ENCODE peak calls at places on chromosomes 11 and 22, in six cellular contexts. R is SHP77 treated with DMSO at 0.1 percent for 48 hours; Z is kidney epithelial cell; B is stimulated activated CD4-positive, alpha-beta T cell treated with anti-CD3 and anti-CD28 coated beads, Interleukin-1b, Interleukin-23, amount 100 ng/mL, for 24 hours; O is HEK293T; F is mesendoderm. A is an unnamed sample.

GRCh38 chr22:21568207-21569075 is 927 bp downstream of the UBE2L3 start:
- DNase-seq in R (no peak), B (no peak), F (peak; percentile 80), O (no peak), Z (no peak), A (peak; percentile 67)

GRCh38 chr22:39234157-39234793 is 10.5 kb downstream of the PDGFB start:
- DNase-seq in Z (no peak), O (no peak), F (peak; percentile 85), B (no peak), R (no peak), A (peak; percentile 91)

GRCh38 chr11:76339217-76339616 is 41.7 kb downstream of the THAP12 start:
- DNase-seq in O (no peak), Z (no peak), R (no peak), B (no peak), F (no peak), A (no peak)

GRCh38 chr11:43269229-43269928 is 42.4 kb upstream of the API5 start:
- DNase-seq in Z (no peak), R (no peak), F (peak; percentile 18), B (no peak), O (no peak), A (peak; percentile 40)

GRCh38 chr11:77495526-77495925 is 21.6 kb upstream of the PAK1 start:
- DNase-seq in B (no peak), O (no peak), Z (no peak), R (no peak), F (no peak), A (no peak)

GRCh38 chr22:41334215-41334614 is 32.9 kb downstream of the ZC3H7B start:
- DNase-seq in B (no peak), R (no peak), Z (no peak), F (no peak), O (no peak), A (no peak)

GRCh38 chr11:213111-213510 is 5.6 kb downstream of the RIC8A start:
- DNase-seq in Z (no peak), B (no peak), O (no peak), R (no peak), F (peak; percentile 15), A (no peak)

GRCh38 chr11:132177106-132177505 is 806.7 kb downstream of the NTM start:
- DNase-seq in R (no peak), Z (peak; percentile 19), B (no peak), O (no peak), F (peak; percentile 53), A (no peak)

GRCh38 chr22:48627203-48627602 is 1200.5 kb downstream of the BRD1 start:
- DNase-seq in F (no peak), O (no peak), B (no peak), Z (no peak), R (peak; percentile 39), A (peak; percentile 76)

GRCh38 chr11:6608726-6609501 is 3.1 kb downstream of the TAF10 start:
- DNase-seq in Z (no peak), O (no peak), F (no peak), R (no peak), B (no peak), A (no peak)

GRCh38 chr11:113411536-113411935 is 24.0 kb downstream of the ANKK1 start:
- DNase-seq in R (no peak), F (no peak), B (no peak), Z (no peak), O (no peak), A (no peak)

GRCh38 chr11:62953811-62954210 is 31.0 kb downstream of the SLC22A6 start:
- DNase-seq in F (no peak), O (no peak), R (no peak), B (no peak), Z (no peak), A (no peak)

GRCh38 chr11:134529212-134530096 is 117.4 kb upstream of the B3GAT1 start:
- DNase-seq in O (no peak), F (no peak), Z (no peak), R (no peak), B (no peak), A (peak; percentile 55)

GRCh38 chr11:62710001-62710345 is 2.5 kb downstream of the GNG3 start:
- DNase-seq in O (no peak), B (no peak), R (no peak), F (no peak), Z (no peak), A (no peak)

GRCh38 chr11:44797051-44797450 is 70.3 kb downstream of the TSPAN18 start:
- DNase-seq in B (no peak), Z (no peak), F (no peak), R (no peak), O (no peak), A (no peak)

GRCh38 chr11:120184371-120184945 is 26.4 kb upstream of the OAF start:
- DNase-seq in B (no peak), R (no peak), O (no peak), F (no peak), Z (no peak), A (no peak)

GRCh38 chr11:35944503-35945136 is 758 bp downstream of the LDLRAD3 start:
- DNase-seq in B (no peak), F (no peak), O (peak; percentile 20), R (no peak), Z (no peak), A (peak; percentile 63)

GRCh38 chr11:48093795-48094642 is 113.7 kb downstream of the PTPRJ start:
- DNase-seq in Z (no peak), B (no peak), O (no peak), R (peak; percentile 54), F (no peak), A (no peak)

GRCh38 chr11:12687216-12687623 is 13.0 kb downstream of the TEAD1 start:
- DNase-seq in F (peak; percentile 53), R (no peak), B (no peak), O (no peak), Z (no peak), A (no peak)

GRCh38 chr11:77212314-77213007 is 84.4 kb downstream of the MYO7A start:
- DNase-seq in B (no peak), Z (no peak), F (peak; percentile 27), R (no peak), O (no peak), A (no peak)

GRCh38 chr11:100445231-100445735 is 241.8 kb upstream of the ARHGAP42 start:
- DNase-seq in F (peak; percentile 34), B (no peak), O (no peak), Z (no peak), R (peak; percentile 7), A (peak; percentile 12)

GRCh38 chr22:31240011-31240410 is 27.9 kb downstream of the LIMK2 start:
- DNase-seq in B (no peak), R (no peak), F (no peak), O (no peak), Z (no peak), A (no peak)

GRCh38 chr11:20253796-20254195 is 93.5 kb upstream of the DBX1 start:
- DNase-seq in O (no peak), Z (no peak), R (no peak), B (no peak), F (no peak), A (no peak)

GRCh38 chr11:126135182-126136176 is 72.8 kb upstream of the CDON start:
- DNase-seq in Z (no peak), F (no peak), R (no peak), O (no peak), B (no peak), A (no peak)

GRCh38 chr11:34309970-34310369 is 47.8 kb downstream of the ABTB2 start:
- DNase-seq in R (no peak), O (no peak), Z (no peak), F (peak; percentile 89), B (no peak), A (peak; percentile 49)

GRCh38 chr11:109733245-109733644 is 311.3 kb downstream of the C11orf87 start:
- DNase-seq in B (no peak), R (no peak), Z (no peak), F (no peak), O (no peak), A (no peak)

GRCh38 chr11:69892986-69893555 is 73.9 kb upstream of the FGF3 start:
- DNase-seq in F (no peak), O (no peak), Z (no peak), B (no peak), R (peak; percentile 22), A (no peak)